ENCODE peak calls at places on chromosomes 6 and 20, in seven cellular contexts. G, E, M, W, T, H and R are unnamed samples.

GRCh38 chr6:137430954-137431353 is 63.2 kb downstream of the OLIG3 start:
- DNase-seq in W (no peak), G (no peak), T (no peak), M (no peak), E (no peak), H (no peak), R (no peak)

GRCh38 chr6:3997144-3997770 is 81.7 kb downstream of the FAM217A start:
- DNase-seq in G (no peak), H (no peak), T (no peak), W (no peak), E (no peak), M (peak; percentile 55), R (no peak)

GRCh38 chr20:36775826-36776225 is 2.3 kb upstream of the DSN1 start:
- DNase-seq in G (no peak), W (no peak), M (no peak), T (no peak), E (no peak), H (no peak), R (no peak)

GRCh38 chr6:149318581-149319286 is 1.2 kb downstream of the TAB2 start:
- DNase-seq in G (peak; percentile 24), M (no peak), W (peak; percentile 11), T (no peak), E (peak; percentile 42), H (no peak), R (no peak)

GRCh38 chr6:132570221-132570777 is at the start of gene TAAR6:
- DNase-seq in T (no peak), G (no peak), M (no peak), W (no peak), E (no peak), H (no peak), R (no peak)

GRCh38 chr6:32845381-32845884 is 1.6 kb upstream of the PSMB8 start:
- DNase-seq in E (peak; percentile 50), G (peak; percentile 45), W (no peak), H (no peak), T (no peak), M (no peak), R (no peak)

GRCh38 chr6:152002306-152002705 is 194.8 kb downstream of the ESR1 start:
- DNase-seq in M (no peak), T (no peak), E (no peak), H (no peak), G (no peak), W (no peak), R (no peak)

GRCh38 chr20:10490706-10491105 is 55.6 kb downstream of the SLX4IP start:
- DNase-seq in M (no peak), E (no peak), T (no peak), H (no peak), W (no peak), G (no peak), R (no peak)

GRCh38 chr20:4045741-4046140 is 30.4 kb upstream of the RNF24 start:
- DNase-seq in E (no peak), H (no peak), T (no peak), M (peak; percentile 65), G (no peak), W (no peak), R (no peak)

GRCh38 chr6:125095501-125096301 is 57.9 kb upstream of the TPD52L1 start:
- DNase-seq in M (peak; percentile 45), G (no peak), T (no peak), H (no peak), W (no peak), E (no peak), R (no peak)

DNA sequence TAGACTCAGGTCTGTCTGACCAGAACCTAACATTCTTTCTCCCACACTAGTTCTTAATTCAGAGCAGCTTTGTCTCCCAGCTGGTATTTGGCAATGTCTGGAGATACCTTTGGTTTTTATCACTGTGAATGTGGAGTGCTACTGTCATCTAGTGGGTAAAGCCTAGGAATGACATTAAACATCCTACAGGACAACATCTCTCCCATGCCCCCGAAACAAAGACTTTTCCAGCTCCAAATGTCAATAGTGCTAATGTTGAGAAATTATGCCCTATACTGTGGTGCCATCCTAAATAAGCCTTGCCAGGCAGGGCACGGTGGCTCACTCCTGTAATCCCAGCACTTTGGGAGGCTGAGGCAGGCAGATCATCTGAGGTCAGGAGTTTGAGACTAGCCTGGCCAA is 4.2 kb upstream of the TTPAL start:
- DNase-seq in H (no peak), T (no peak), G (no peak), W (peak; percentile 60), E (no peak), M (peak; percentile 75), R (no peak)
- TF ChIP-seq CTCF in H (no peak), T (peak; percentile 34), G (peak; percentile 57), W (peak; percentile 57), E (no peak), M (peak; percentile 54), R (peak; percentile 48)

GRCh38 chr6:7787137-7787575 is 61.3 kb downstream of the BMP6 start:
- DNase-seq in M (peak; percentile 20), E (no peak), T (peak; percentile 36), W (peak; percentile 13), H (no peak), G (peak; percentile 14), R (no peak)

GRCh38 chr6:7785243-7785941 is 59.5 kb downstream of the BMP6 start:
- DNase-seq in M (no peak), H (no peak), W (no peak), E (no peak), T (no peak), G (no peak), R (no peak)

GRCh38 chr6:7786206-7786605 is 60.3 kb downstream of the BMP6 start:
- DNase-seq in E (no peak), T (no peak), H (no peak), G (no peak), W (no peak), M (no peak), R (no peak)

GRCh38 chr6:7784248-7784647 is 58.3 kb downstream of the BMP6 start:
- DNase-seq in G (no peak), W (no peak), T (no peak), H (no peak), E (no peak), M (no peak), R (no peak)

GRCh38 chr6:7784706-7785105 is 58.8 kb downstream of the BMP6 start:
- DNase-seq in H (no peak), M (no peak), E (no peak), T (no peak), G (peak; percentile 11), W (no peak), R (no peak)
- TF ChIP-seq CTCF in H (no peak), M (no peak), E (no peak), T (no peak), G (no peak), W (no peak), R (no peak)

GRCh38 chr6:169684056-169684455 is 17.8 kb downstream of the WDR27 start:
- DNase-seq in H (no peak), G (no peak), T (no peak), M (no peak), W (no peak), E (no peak), R (no peak)

GRCh38 chr6:169689247-169689646 is 12.6 kb downstream of the WDR27 start:
- DNase-seq in G (no peak), M (peak; percentile 18), H (no peak), E (no peak), T (no peak), W (no peak), R (no peak)

GRCh38 chr6:169691260-169691659 is 10.6 kb downstream of the WDR27 start:
- DNase-seq in E (no peak), T (no peak), W (no peak), M (no peak), H (no peak), G (no peak), R (no peak)

GRCh38 chr6:169685860-169686259 is 16.0 kb downstream of the WDR27 start:
- DNase-seq in E (no peak), T (no peak), H (no peak), W (no peak), G (no peak), M (no peak), R (no peak)
- TF ChIP-seq CTCF in E (no peak), T (no peak), H (no peak), W (no peak), G (no peak), M (no peak), R (no peak)

DNA sequence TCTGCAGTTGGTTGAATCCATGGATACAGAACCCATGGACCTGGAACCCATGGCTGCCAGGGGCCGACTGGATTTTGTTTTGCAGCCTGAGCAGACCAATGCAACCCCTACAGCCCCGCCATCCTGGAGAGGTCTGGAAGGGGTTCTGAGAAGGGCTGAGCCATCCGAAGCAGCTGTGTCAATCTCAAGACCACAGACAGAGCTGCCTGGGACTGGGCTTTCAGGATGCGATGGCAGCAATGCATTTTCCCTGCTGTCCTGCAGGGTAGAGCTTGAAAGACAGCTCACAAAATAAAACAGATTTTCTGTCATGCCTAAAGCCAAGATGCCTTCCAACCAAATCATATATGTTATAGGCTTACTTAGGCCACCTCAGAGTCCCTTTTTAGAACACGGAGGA is 125.8 kb upstream of the NXT1 start:
- DNase-seq in M (no peak), H (no peak), T (no peak), W (no peak), E (no peak), G (no peak), R (no peak)
- TF ChIP-seq CTCF in M (no peak), H (no peak), T (no peak), W (no peak), E (no peak), G (no peak), R (no peak)

DNA sequence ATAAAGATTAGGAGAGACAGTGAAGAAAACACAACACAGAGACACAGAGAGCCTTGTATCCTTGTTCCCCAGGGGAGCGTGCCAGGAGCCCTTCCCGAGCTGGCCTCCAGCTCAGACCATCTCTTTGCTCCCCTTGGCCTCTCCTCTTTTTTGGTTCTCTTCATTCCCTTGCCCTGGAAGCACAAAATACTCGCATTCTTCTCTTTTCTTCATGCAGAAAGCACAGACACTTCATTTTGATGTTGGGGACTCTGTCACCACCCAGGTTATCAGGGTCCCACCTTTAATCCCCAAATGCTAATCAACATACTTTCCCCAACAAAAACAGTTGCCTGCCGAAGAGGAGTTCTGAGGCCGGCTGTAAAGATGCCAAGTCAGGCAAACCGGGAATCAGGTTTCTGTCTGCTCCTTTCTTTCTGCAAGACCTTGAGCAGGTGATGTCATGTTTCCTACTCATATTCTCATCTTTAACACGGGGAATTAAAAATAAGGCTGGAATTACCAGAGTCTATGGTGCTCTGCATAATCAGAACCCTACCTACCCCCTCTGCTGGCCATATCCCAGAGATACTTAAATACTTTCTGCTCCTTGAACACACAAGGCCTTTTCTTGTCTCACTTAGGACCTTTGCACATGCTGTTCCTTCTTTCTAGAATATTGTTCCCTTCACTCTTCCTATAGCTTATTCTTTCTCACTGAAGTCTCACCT is 21.7 kb downstream of the TGM6 start:
- DNase-seq in T (no peak), M (peak; percentile 46), H (no peak), G (no peak), W (peak; percentile 22), E (no peak), R (no peak)
- TF ChIP-seq CTCF in T (no peak), M (peak; percentile 61), H (no peak), G (no peak), W (peak; percentile 30), E (no peak), R (peak; percentile 48)

GRCh38 chr6:16320533-16321340 is 82.3 kb downstream of the GMPR start:
- DNase-seq in G (no peak), M (peak; percentile 74), T (no peak), E (no peak), W (peak; percentile 34), H (no peak), R (no peak)
- TF ChIP-seq CTCF in G (no peak), M (no peak), T (no peak), E (no peak), W (no peak), H (no peak), R (no peak)